ENCODE peak calls at places on chromosome 3, in four cellular contexts. E, M, N and O are unnamed samples.

GRCh38 chr3:194163697-194164096 is 27.7 kb downstream of the HES1 start:
- DNase-seq in M (no peak), N (no peak), E (no peak), O (no peak)

GRCh38 chr3:15331606-15332404 is 581 bp downstream of the SH3BP5 start:
- DNase-seq in E (peak), M (no peak), N (peak), O (no peak)

GRCh38 chr3:46284981-46285683 is 42.9 kb downstream of the CCR3 start:
- DNase-seq in N (no peak), E (no peak), M (no peak), O (no peak)

GRCh38 chr3:44894485-44894884 is 20.1 kb downstream of the TGM4 start:
- DNase-seq in M (no peak), E (peak), N (no peak), O (no peak)

GRCh38 chr3:184350618-184351017 is 10.8 kb downstream of the CLCN2 start:
- DNase-seq in M (no peak), N (no peak), E (no peak), O (no peak)

GRCh38 chr3:130997291-130997690 is 29.3 kb downstream of the ASTE1 start:
- DNase-seq in M (no peak), N (no peak), E (no peak), O (no peak)

GRCh38 chr3:47791193-47791855 is 9.6 kb upstream of the SMARCC1 start:
- DNase-seq in E (no peak), M (no peak), N (no peak), O (no peak)

GRCh38 chr3:43674345-43675085 is 16.2 kb upstream of the ABHD5 start:
- DNase-seq in M (no peak), N (no peak), E (no peak), O (no peak)

GRCh38 chr3:67946446-67946845 is 292.0 kb upstream of the SUCLG2 start:
- DNase-seq in M (no peak), E (no peak), N (no peak), O (no peak)

GRCh38 chr3:30372837-30373236 is 233.6 kb upstream of the TGFBR2 start:
- DNase-seq in M (no peak), N (no peak), E (no peak), O (no peak)

GRCh38 chr3:21672303-21672702 is 78.7 kb downstream of the ZNF385D start:
- DNase-seq in M (peak), E (no peak), N (no peak), O (no peak)

GRCh38 chr3:13861461-13861860 is 18.4 kb downstream of the WNT7A start:
- DNase-seq in E (no peak), N (no peak), M (no peak), O (no peak)

GRCh38 chr3:27360113-27361078 is 8.8 kb downstream of the NEK10 start:
- DNase-seq in N (no peak), E (no peak), M (no peak), O (no peak)

GRCh38 chr3:59641169-59641914 is 591.5 kb upstream of the CFAP20DC start:
- DNase-seq in E (no peak), M (no peak), N (no peak), O (no peak)

GRCh38 chr3:108352176-108352575 is 55.8 kb downstream of the HHLA2 start:
- DNase-seq in E (no peak), N (no peak), M (no peak), O (no peak)

GRCh38 chr3:134312072-134312872 is 61.6 kb upstream of the RYK start:
- DNase-seq in M (no peak), E (peak), N (no peak), O (no peak)

GRCh38 chr3:47143068-47143467 is 20.8 kb downstream of the SETD2 start:
- DNase-seq in E (no peak), N (no peak), M (no peak), O (no peak)

GRCh38 chr3:57397175-57398026 is 104.9 kb upstream of the ASB14 start:
- DNase-seq in N (peak), M (peak), E (peak), O (no peak)

GRCh38 chr3:27655536-27655935 is 66.6 kb downstream of the EOMES start:
- DNase-seq in N (no peak), M (no peak), E (no peak), O (no peak)

GRCh38 chr3:136989781-136990524 is 32.2 kb downstream of the IL20RB start:
- DNase-seq in M (no peak), E (no peak), N (no peak), O (no peak)

GRCh38 chr3:18295171-18295920 is 129.8 kb downstream of the SATB1 start:
- DNase-seq in E (peak), M (peak), N (no peak), O (no peak)
- TF ChIP-seq CTCF in E (peak), M (peak), N (peak), O (peak)

GRCh38 chr3:99620077-99620476 is 18.3 kb upstream of the COL8A1 start:
- DNase-seq in N (no peak), M (no peak), E (no peak), O (no peak)
- TF ChIP-seq CTCF in N (peak), M (no peak), E (no peak), O (no peak)

DNA sequence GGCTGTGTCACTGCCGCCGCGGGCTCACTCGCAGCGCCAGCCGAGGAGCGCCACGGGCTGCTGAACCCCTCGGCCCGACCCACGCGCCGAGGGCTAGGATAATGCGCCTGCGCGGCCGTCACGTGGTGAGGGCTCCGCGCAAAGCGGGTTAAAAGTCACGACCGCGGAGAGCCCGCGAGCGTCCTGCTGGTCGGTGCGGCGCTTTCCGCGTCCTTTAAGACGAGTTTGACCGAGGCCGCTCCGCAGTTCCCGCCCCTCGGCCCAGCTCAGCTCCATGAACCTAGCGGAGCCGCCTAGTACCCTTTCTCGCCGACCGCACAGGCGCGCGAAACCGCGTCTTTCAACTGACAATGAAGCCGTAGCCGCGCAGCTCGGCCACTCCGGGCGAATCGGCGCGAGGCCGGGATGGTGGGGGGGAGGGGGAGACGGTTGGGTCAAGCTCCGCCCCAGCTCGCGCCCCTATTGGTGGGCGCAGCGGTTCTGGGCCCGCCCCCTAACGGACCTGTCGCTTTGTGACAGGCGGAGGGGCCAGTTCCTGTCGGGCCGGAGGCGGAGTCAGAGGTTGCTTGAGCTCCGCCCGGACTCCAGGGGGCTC is 636 bp upstream of the STT3B start:
- DNase-seq in N (peak), M (peak), E (peak), O (peak)
- TF ChIP-seq CTCF in N (peak), M (no peak), E (no peak), O (no peak)

DNA sequence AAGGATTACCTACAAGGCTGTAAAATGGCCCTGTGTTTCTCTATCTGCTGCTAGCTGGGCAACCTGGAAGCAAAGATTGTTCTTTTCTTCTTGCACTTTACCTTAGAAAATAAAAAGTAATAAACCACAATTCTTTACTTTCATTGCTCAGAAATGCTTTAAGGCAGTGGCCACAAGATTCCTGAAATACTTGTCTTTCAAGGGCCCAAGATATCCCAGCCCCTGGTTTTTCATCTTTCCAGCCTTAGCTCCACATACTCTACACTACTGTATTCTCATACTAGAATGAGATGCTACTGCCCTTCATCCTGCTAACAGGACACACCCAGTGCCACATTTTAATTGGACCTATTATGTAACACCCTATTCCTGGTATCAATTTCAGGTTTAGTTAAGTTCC is 78.9 kb downstream of the GTF2E1 start:
- DNase-seq in M (no peak), E (no peak), N (no peak), O (no peak)
- TF ChIP-seq CTCF in M (no peak), E (no peak), N (no peak), O (no peak)

DNA sequence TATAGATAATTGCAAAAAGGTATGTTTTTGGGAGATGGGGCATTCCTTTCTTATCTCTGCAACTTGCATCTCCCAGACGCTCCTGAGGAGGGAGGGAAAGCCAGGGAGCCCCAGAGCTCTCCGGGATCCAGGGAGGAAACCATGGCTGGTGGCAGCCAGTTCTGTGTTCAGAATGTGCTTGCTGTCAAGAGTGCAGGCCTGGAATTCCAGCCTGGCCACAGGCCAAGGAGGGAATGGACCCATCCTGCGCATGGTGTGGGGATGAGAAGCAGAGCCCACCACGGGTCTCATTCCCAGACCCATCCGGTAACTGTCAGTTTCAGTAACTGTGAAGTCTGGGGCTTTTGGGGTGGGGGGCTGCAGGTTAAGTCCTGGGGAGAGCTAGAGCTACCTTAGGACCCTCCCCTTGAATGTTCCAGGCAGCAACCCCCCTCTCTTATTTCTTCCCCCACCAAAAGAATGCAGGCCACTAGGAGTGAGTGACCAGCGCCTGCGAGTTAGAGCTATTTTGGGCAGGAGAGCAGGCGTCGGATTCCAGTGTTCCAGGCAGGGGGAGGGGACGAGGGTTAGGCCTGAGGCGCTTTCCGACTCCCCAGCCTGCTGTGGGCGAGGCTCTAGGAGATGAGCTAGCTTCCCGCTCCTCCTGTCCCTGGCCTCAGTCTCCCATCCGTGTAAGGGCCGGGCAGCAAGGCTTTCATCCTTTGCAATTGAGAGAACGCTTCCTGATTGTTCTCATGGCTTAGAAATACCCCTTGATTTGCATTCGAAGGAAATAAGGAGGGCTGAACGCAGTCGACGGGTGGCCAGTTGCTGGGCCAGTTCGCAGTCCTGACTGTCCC is 811 bp upstream of the DAG1 start:
- DNase-seq in N (peak), E (peak), M (peak), O (no peak)
- TF ChIP-seq CTCF in N (no peak), E (no peak), M (no peak), O (no peak)

DNA sequence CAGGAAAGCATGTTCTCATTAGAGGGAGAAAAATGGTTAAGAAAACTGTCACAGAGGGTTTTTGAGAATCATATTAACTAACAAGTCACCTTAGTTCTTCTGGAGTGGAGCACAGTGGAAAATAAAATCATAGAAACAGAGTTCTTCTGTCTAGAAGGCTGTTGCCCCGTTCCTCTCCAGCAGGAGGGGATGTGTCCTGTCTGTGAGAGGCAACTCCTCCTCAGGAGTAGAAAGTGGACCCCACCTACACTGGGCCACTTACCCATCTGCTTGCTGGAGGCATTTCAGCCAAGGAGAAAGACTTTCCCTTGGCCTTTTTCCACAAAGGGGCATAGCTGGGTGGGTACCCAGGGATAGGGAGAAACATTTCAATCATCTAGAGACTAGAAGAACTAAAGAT is 106.6 kb downstream of the SSR3 start:
- DNase-seq in M (no peak), N (no peak), E (peak), O (no peak)
- TF ChIP-seq CTCF in M (peak), N (peak), E (peak), O (peak)

GRCh38 chr3:122582390-122582789 is 4.9 kb downstream of the PARP15 start:
- DNase-seq in M (no peak), N (no peak), E (no peak), O (no peak)
- TF ChIP-seq CTCF in M (no peak), N (no peak), E (no peak), O (no peak)

GRCh38 chr3:127915115-127915936 is at the start of gene KBTBD12:
- DNase-seq in N (no peak), E (peak), M (no peak), O (no peak)
- TF ChIP-seq CTCF in N (no peak), E (no peak), M (no peak), O (no peak)

GRCh38 chr3:16724487-16724886 is 119.3 kb upstream of the DAZL start:
- DNase-seq in N (no peak), E (no peak), M (no peak), O (no peak)

GRCh38 chr3:16720367-16720766 is 115.1 kb upstream of the DAZL start:
- DNase-seq in N (no peak), E (no peak), M (no peak), O (no peak)

GRCh38 chr3:16719426-16719825 is 114.2 kb upstream of the DAZL start:
- DNase-seq in E (no peak), N (no peak), M (no peak), O (no peak)

GRCh38 chr3:16721494-16721893 is 116.3 kb upstream of the DAZL start:
- DNase-seq in N (no peak), E (no peak), M (no peak), O (no peak)

DNA sequence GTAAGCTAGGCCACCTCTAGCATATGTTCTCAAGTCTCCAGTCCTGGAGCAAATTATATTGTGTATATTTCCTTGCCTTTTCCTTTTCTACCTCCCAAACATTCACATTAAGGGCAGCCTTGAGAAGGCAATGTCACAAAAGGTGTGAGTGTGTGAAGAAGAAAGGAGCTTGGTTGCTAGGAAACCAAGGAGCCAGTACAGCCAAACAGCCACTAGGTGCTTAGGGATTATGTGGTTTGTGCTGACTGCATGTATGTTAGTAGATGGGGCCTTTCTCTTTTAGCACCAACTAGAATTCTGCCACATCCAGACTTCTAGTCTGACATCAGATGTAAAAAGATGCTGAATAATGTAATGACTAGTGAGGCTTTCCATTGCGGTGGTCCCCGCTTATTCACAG is 118.8 kb upstream of the DAZL start:
- DNase-seq in M (no peak), E (peak), N (no peak), O (no peak)
- TF ChIP-seq CTCF in M (no peak), E (no peak), N (peak), O (no peak)